ENCODE peak calls at places on chromosome 4, in four cellular contexts. H is stimulated activated CD8-positive, alpha-beta memory T cell treated with anti-CD3 and anti-CD28 coated beads, Interleukin-2, amount 100 ng/mL, for 1 hour; R is ELR; P is NCI-H1105. U is an unnamed sample.
A peak's percentile ranks its signal among the peaks of the same experiment; 100 is the strongest.

GRCh38 chr4:113179996-113180395 is 130.5 kb downstream of the ANK2 start:
- DNase-seq in H (no peak), R (peak; percentile 51), P (no peak), U (no peak)

GRCh38 chr4:1804638-1805492 is 11.8 kb downstream of the FGFR3 start:
- DNase-seq in H (no peak), P (no peak), R (no peak), U (no peak)

GRCh38 chr4:94390804-94391410 is 48.3 kb upstream of the HPGDS start:
- DNase-seq in H (no peak), P (no peak), R (peak; percentile 39), U (no peak)

GRCh38 chr4:27763830-27764525 is 903.3 kb downstream of the STIM2 start:
- DNase-seq in R (no peak), H (no peak), P (no peak), U (no peak)

GRCh38 chr4:139689093-139689722 is 23.6 kb downstream of the MGST2 start:
- DNase-seq in R (peak; percentile 38), H (no peak), P (no peak), U (no peak)

GRCh38 chr4:187814737-187815465 is 180.7 kb upstream of the ZFP42 start:
- DNase-seq in H (no peak), R (no peak), P (no peak), U (no peak)

GRCh38 chr4:41670530-41670929 is 78.0 kb downstream of the PHOX2B start:
- DNase-seq in P (peak; percentile 40), R (no peak), H (no peak), U (no peak)

GRCh38 chr4:52852696-52853095 is 9.4 kb upstream of the RASL11B start:
- DNase-seq in R (no peak), P (no peak), H (no peak), U (no peak)

GRCh38 chr4:186724861-186725419 is 1.3 kb upstream of the FAT1 start:
- DNase-seq in R (peak; percentile 47), H (no peak), P (no peak), U (no peak)

GRCh38 chr4:109368661-109369060 is 65.0 kb upstream of the SEC24B start:
- DNase-seq in R (no peak), H (no peak), P (no peak), U (no peak)

GRCh38 chr4:185535818-185536729 is 767 bp upstream of the PDLIM3 start:
- DNase-seq in R (no peak), H (no peak), P (no peak), U (no peak)

GRCh38 chr4:161696957-161697356 is 466.8 kb downstream of the FSTL5 start:
- DNase-seq in H (no peak), P (no peak), R (peak; percentile 5), U (no peak)

GRCh38 chr4:100166297-100167034 is 23.8 kb downstream of the DDIT4L start:
- DNase-seq in P (no peak), R (no peak), H (no peak), U (no peak)

GRCh38 chr4:97027989-97028388 is 1115.3 kb downstream of the STPG2 start:
- DNase-seq in R (no peak), P (no peak), H (no peak), U (no peak)

GRCh38 chr4:99817310-99817885 is 771 bp downstream of the DAPP1 start:
- DNase-seq in H (no peak), R (no peak), P (no peak), U (no peak)

GRCh38 chr4:101163936-101164335 is 183.4 kb downstream of the PPP3CA start:
- DNase-seq in P (no peak), H (no peak), R (peak; percentile 23), U (no peak)

GRCh38 chr4:168634276-168634802 is 137.5 kb downstream of the PALLD start:
- DNase-seq in R (peak; percentile 88), P (no peak), H (no peak), U (no peak)

GRCh38 chr4:125132281-125132680 is 182.5 kb upstream of the FAT4 start:
- DNase-seq in H (no peak), R (no peak), P (no peak), U (no peak)

GRCh38 chr4:116358633-116359222 is 726.6 kb downstream of the TRAM1L1 start:
- DNase-seq in H (no peak), P (no peak), R (peak; percentile 73), U (peak; percentile 68)

GRCh38 chr4:173318648-173319211 is 15.4 kb downstream of the HMGB2 start:
- DNase-seq in P (peak; percentile 35), H (no peak), R (peak; percentile 78), U (peak; percentile 81)

GRCh38 chr4:149987330-149987751 is 90.9 kb upstream of the DCLK2 start:
- DNase-seq in H (no peak), P (no peak), R (no peak), U (no peak)